ENCODE peak calls at places on chromosomes 6 and 20, in four cellular contexts. G is psoas muscle, C is coronary artery, Q is NCI-H345. L is an unnamed sample.

GRCh38 chr20:53776858-53777257 is 183.2 kb upstream of the ZNF217 start:
- DNase-seq in G (no peak), Q (no peak), C (no peak), L (no peak)

GRCh38 chr6:148746363-148747144 is at the start of gene UST:
- DNase-seq in C (peak; percentile 87), Q (peak; percentile 68), G (peak; percentile 87), L (peak; percentile 86)

GRCh38 chr20:31712112-31712553 is 10.5 kb downstream of the BCL2L1 start:
- DNase-seq in Q (peak; percentile 90), G (no peak), C (no peak), L (no peak)

GRCh38 chr6:4470698-4471210 is 305.4 kb upstream of the CDYL start:
- DNase-seq in Q (no peak), C (no peak), G (no peak), L (no peak)

GRCh38 chr6:9481292-9482029 is 933.4 kb downstream of the TFAP2A start:
- DNase-seq in C (no peak), Q (no peak), G (no peak), L (no peak)

GRCh38 chr6:27091661-27092315 is 155.7 kb upstream of the PRSS16 start:
- DNase-seq in Q (peak; percentile 65), C (no peak), G (no peak), L (peak; percentile 71)

GRCh38 chr20:24780648-24781047 is 168.4 kb upstream of the CST7 start:
- DNase-seq in G (no peak), Q (no peak), C (no peak), L (no peak)

GRCh38 chr6:33633462-33634158 is 12.5 kb downstream of the ITPR3 start:
- DNase-seq in C (no peak), G (peak; percentile 80), Q (peak; percentile 57), L (peak; percentile 75)

GRCh38 chr20:52593634-52594033 is 378.5 kb upstream of the TSHZ2 start:
- DNase-seq in C (no peak), Q (no peak), G (no peak), L (no peak)